ENCODE peak calls at places on chromosomes 16 and 17, in five cellular contexts. M is A549, K is K562, S is HepG2, O is GM12878. D is an unnamed sample.

GRCh38 chr16:1614226-1615102 is 2.3 kb downstream of the CRAMP1 start:
- DNase-seq in M (peak), K (peak), O (no peak), S (no peak), D (peak)

GRCh38 chr16:28910046-28911031 is 14.7 kb downstream of the RABEP2 start:
- DNase-seq in M (no peak), O (no peak), S (no peak), K (no peak), D (no peak)

GRCh38 chr17:50102164-50102991 is 7.2 kb downstream of the PDK2 start:
- DNase-seq in M (no peak), S (peak), K (no peak), O (no peak), D (no peak)

GRCh38 chr17:63785556-63785955 is 11.6 kb downstream of the DDX42 start:
- DNase-seq in S (no peak), M (no peak), O (no peak), K (no peak), D (no peak)

GRCh38 chr17:61218438-61218837 is 181.2 kb upstream of the TBX2 start:
- DNase-seq in S (no peak), K (no peak), O (no peak), M (no peak), D (no peak)

GRCh38 chr17:81920612-81921530 is 2.9 kb upstream of the SIRT7 start:
- DNase-seq in S (no peak), K (peak), O (no peak), M (no peak), D (no peak)

GRCh38 chr17:81429353-81429774 is 34.1 kb downstream of the BAHCC1 start:
- DNase-seq in K (no peak), M (peak), O (no peak), S (no peak), D (no peak)

GRCh38 chr16:19123535-19124178 is 9.9 kb downstream of the ITPRIPL2 start:
- DNase-seq in O (no peak), K (no peak), S (peak), M (no peak), D (no peak)

GRCh38 chr17:40956401-40957254 is 10.1 kb downstream of the KRT39 start:
- DNase-seq in S (peak), M (no peak), K (no peak), O (no peak), D (no peak)

GRCh38 chr17:28973414-28973813 is 22.1 kb upstream of the PHF12 start:
- DNase-seq in K (no peak), O (no peak), S (no peak), M (no peak), D (no peak)

GRCh38 chr17:40442392-40443195 is 656 bp upstream of the IGFBP4 start:
- DNase-seq in K (peak), M (peak), S (no peak), O (no peak), D (no peak)

GRCh38 chr17:12996941-12997340 is 20.9 kb downstream of the ELAC2 start:
- DNase-seq in M (no peak), S (no peak), K (no peak), O (no peak), D (no peak)

GRCh38 chr16:22813946-22814325 is at the start of gene HS3ST2:
- DNase-seq in K (no peak), S (no peak), M (no peak), O (no peak), D (peak)

GRCh38 chr17:58394534-58395223 is 22.7 kb downstream of the RNF43 start:
- DNase-seq in M (no peak), O (no peak), K (no peak), S (peak), D (no peak)

GRCh38 chr17:28381141-28381825 is 9.8 kb downstream of the SARM1 start:
- DNase-seq in M (no peak), S (no peak), K (peak), O (no peak), D (peak)

GRCh38 chr17:13460646-13461045 is 141.1 kb downstream of the HS3ST3A1 start:
- DNase-seq in O (no peak), S (no peak), M (no peak), K (no peak), D (no peak)

GRCh38 chr17:2054740-2055493 is at the start of gene HIC1:
- DNase-seq in O (no peak), K (peak), M (peak), S (peak), D (peak)

GRCh38 chr16:71645450-71645849 is 19.5 kb downstream of the MARVELD3 start:
- DNase-seq in M (peak), O (no peak), K (peak), S (peak), D (no peak)

DNA sequence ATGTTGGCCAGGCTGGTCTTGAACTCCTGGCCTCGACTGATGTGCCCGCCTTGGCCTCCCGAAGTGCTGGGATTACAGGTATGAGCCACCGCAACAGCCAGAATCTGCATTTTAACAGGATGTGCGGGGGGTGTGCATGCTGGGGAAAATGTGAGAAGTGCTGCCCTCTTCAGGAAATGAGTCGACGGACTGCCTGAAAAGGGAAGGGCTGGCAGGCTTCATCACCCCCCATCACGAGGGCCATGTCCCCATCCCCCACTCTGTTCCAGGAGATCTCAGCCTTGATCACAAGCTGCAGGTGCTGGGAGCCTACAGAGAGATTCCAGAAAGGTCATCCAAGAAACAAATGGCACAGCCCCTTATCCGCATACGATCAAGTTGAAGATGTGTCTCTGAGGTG is 195.3 kb upstream of the RPL38 start:
- DNase-seq in S (peak), K (peak), O (no peak), M (peak), D (peak)
- TF ChIP-seq RAD21 in S (no peak), K (peak), O (no peak), M (peak), D (peak)

GRCh38 chr16:88906535-88907105 is 40.2 kb upstream of the PABPN1L start:
- DNase-seq in M (no peak), O (no peak), K (no peak), S (no peak), D (no peak)
- TF ChIP-seq KDM1A in M (no peak), O (no peak), K (no peak), S (no peak), D (no peak)

DNA sequence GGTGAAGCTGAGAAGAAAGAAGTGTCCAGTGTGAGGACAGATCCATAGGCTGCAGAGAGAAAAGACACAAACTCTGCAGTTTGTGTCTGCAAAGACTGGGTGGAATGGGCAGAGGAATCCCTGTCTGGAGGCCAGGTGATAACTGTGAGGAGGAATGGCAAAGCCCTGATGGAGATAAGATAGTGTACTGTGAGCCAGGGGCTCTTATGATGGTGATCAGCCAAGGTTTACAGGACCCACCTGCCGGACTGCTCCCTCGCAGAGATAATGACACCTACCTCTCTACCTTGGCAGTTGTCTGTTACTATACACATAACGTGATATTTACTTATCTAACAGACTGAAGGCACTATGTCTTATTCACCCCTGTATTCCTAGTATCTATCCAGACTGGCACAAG is 92.6 kb upstream of the ASIC2 start:
- DNase-seq in K (no peak), M (no peak), O (no peak), S (no peak), D (no peak)
- TF ChIP-seq RAD21 in K (no peak), M (no peak), O (no peak), S (no peak), D (no peak)

GRCh38 chr17:48619821-48620496 is 4.9 kb upstream of the HOXB8 start:
- DNase-seq in M (no peak), O (no peak), K (no peak), S (no peak), D (no peak)
- TF ChIP-seq KDM1A in M (no peak), O (no peak), K (no peak), S (no peak), D (no peak)

DNA sequence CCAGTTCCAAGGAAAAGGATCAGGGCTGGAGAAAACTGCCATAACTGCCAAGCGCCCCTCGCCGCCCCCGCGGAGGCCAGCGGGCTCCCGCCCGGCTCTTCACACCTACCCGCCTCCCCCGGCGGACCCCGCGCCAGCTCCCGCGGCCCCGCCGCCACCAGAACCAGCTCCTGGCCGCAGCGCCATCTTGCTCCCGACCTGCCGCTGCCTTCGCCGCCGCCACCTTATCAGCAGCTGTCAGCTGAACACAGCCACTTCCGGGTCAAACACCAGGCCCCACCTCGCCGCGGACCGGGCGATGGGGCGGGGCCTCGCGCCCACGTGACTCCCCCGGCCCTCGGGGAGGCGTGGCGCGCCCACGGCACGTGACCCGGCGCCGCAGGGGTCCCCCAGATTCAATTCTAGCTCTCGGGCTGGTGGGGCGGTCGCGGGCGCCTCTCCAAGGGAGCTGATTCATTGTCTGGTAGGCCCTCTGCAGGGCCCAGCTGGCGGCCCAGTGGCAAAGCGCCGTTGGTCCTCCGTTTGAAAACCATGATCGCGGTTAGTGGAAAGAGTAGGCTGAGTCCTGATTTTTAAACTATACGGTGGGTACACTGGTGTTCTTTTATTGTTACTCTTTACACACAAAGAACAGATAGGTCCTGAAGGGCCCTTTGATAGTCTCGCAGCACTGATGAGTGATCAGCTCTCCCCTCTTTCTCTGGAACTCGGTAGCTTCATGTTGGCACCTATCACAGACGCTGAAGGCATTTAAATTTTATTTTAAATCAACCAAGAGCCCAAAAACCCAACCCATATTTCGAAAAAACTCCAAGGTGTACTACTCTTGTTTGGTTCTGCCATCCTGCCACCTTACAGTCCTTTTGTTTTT is at the start of gene SYNRG:
- DNase-seq in S (peak), O (peak), M (peak), K (peak), D (peak)
- TF ChIP-seq RAD21 in S (peak), O (peak), M (peak), K (peak), D (peak)

GRCh38 chr16:31092330-31092729 is 2.3 kb downstream of the VKORC1 start:
- DNase-seq in O (no peak), S (no peak), M (no peak), K (no peak), D (no peak)
- TF ChIP-seq KDM1A in O (no peak), S (no peak), M (no peak), K (no peak), D (no peak)

GRCh38 chr17:30363715-30364202 is 15.0 kb upstream of the CPD start:
- DNase-seq in O (peak), M (no peak), K (peak), S (no peak), D (no peak)
- TF ChIP-seq RAD21 in O (peak), M (no peak), K (no peak), S (no peak), D (no peak)

D was measured in H1.